ENCODE peak calls at places on chromosomes 1 and 21, in seven cellular contexts. One of them, this sample, is unnamed.

GRCh38 chr1:209268479-209268878 is 315.0 kb upstream of the CAMK1G start:
- DNase-seq in SK-N-SH: no peak
- DNase-seq in K562: no peak
- DNase-seq in HepG2: no peak
- DNase-seq in GM12878: no peak
- DNase-seq in HCT116: no peak
- DNase-seq in H1: no peak
- DNase-seq in this sample: no peak

GRCh38 chr1:170886460-170886859 is 48.9 kb upstream of the MROH9 start:
- DNase-seq in SK-N-SH: no peak
- DNase-seq in K562: no peak
- DNase-seq in HepG2: no peak
- DNase-seq in GM12878: no peak
- DNase-seq in HCT116: no peak
- DNase-seq in H1: no peak
- DNase-seq in this sample: no peak

GRCh38 chr1:85214654-85215053 is 13.8 kb upstream of the SYDE2 start:
- DNase-seq in SK-N-SH: no peak
- DNase-seq in K562: no peak
- DNase-seq in HepG2: no peak
- DNase-seq in GM12878: no peak
- DNase-seq in HCT116: no peak
- DNase-seq in H1: no peak
- DNase-seq in this sample: no peak

GRCh38 chr21:14846619-14847018 is 218.2 kb downstream of the NRIP1 start:
- DNase-seq in SK-N-SH: no peak
- DNase-seq in K562: no peak
- DNase-seq in HepG2: no peak
- DNase-seq in GM12878: no peak
- DNase-seq in HCT116: no peak
- DNase-seq in H1: no peak
- DNase-seq in this sample: no peak

GRCh38 chr1:246709845-246710244 is 14.4 kb upstream of the SCCPDH start:
- DNase-seq in SK-N-SH: no peak
- DNase-seq in K562: no peak
- DNase-seq in HepG2: peak
- DNase-seq in GM12878: no peak
- DNase-seq in HCT116: no peak
- DNase-seq in H1: no peak
- DNase-seq in this sample: no peak

GRCh38 chr1:16226495-16227179 is 10.3 kb downstream of the CPLANE2 start:
- DNase-seq in SK-N-SH: no peak
- DNase-seq in K562: no peak
- DNase-seq in HepG2: no peak
- DNase-seq in GM12878: no peak
- DNase-seq in HCT116: no peak
- DNase-seq in H1: no peak
- DNase-seq in this sample: peak

GRCh38 chr21:26554365-26554764 is 18.7 kb downstream of the CYYR1 start:
- DNase-seq in SK-N-SH: peak
- DNase-seq in K562: no peak
- DNase-seq in HepG2: no peak
- DNase-seq in GM12878: no peak
- DNase-seq in HCT116: no peak
- DNase-seq in H1: no peak
- DNase-seq in this sample: no peak

GRCh38 chr1:199129247-199129646 is 490.4 kb downstream of the PTPRC start:
- DNase-seq in SK-N-SH: no peak
- DNase-seq in K562: no peak
- DNase-seq in HepG2: no peak
- DNase-seq in GM12878: no peak
- DNase-seq in HCT116: no peak
- DNase-seq in H1: no peak
- DNase-seq in this sample: no peak

GRCh38 chr1:221904319-221904718 is 162.4 kb upstream of the DUSP10 start:
- DNase-seq in SK-N-SH: no peak
- DNase-seq in K562: no peak
- DNase-seq in HepG2: no peak
- DNase-seq in GM12878: no peak
- DNase-seq in HCT116: no peak
- DNase-seq in H1: no peak
- DNase-seq in this sample: no peak

GRCh38 chr21:44574457-44575306 is 1.2 kb downstream of the KRTAP10-4 start:
- DNase-seq in SK-N-SH: no peak
- DNase-seq in K562: no peak
- DNase-seq in HepG2: peak
- DNase-seq in GM12878: no peak
- DNase-seq in HCT116: no peak
- DNase-seq in H1: no peak
- DNase-seq in this sample: no peak

GRCh38 chr1:26094677-26095383 is 16.8 kb upstream of the PDIK1L start:
- DNase-seq in SK-N-SH: peak
- DNase-seq in K562: peak
- DNase-seq in HepG2: no peak
- DNase-seq in GM12878: no peak
- DNase-seq in HCT116: no peak
- DNase-seq in H1: peak
- DNase-seq in this sample: no peak

GRCh38 chr21:45570826-45571601 is 28.8 kb upstream of the SLC19A1 start:
- DNase-seq in SK-N-SH: peak
- DNase-seq in K562: no peak
- DNase-seq in HepG2: no peak
- DNase-seq in GM12878: no peak
- DNase-seq in HCT116: no peak
- DNase-seq in H1: no peak
- DNase-seq in this sample: no peak

GRCh38 chr1:22739648-22740385 is 29.2 kb downstream of the EPHB2 start:
- DNase-seq in SK-N-SH: no peak
- DNase-seq in K562: peak
- DNase-seq in HepG2: no peak
- DNase-seq in GM12878: no peak
- DNase-seq in HCT116: no peak
- DNase-seq in H1: no peak
- DNase-seq in this sample: no peak

GRCh38 chr1:56424744-56425493 is 154.4 kb downstream of the PLPP3 start:
- DNase-seq in SK-N-SH: no peak
- DNase-seq in K562: no peak
- DNase-seq in HepG2: peak
- DNase-seq in GM12878: no peak
- DNase-seq in HCT116: peak
- DNase-seq in H1: no peak
- DNase-seq in this sample: peak

GRCh38 chr21:29146726-29147125 is 16.3 kb downstream of the MAP3K7CL start:
- DNase-seq in SK-N-SH: no peak
- DNase-seq in K562: no peak
- DNase-seq in HepG2: no peak
- DNase-seq in GM12878: no peak
- DNase-seq in HCT116: no peak
- DNase-seq in H1: no peak
- DNase-seq in this sample: no peak

GRCh38 chr1:64906447-64906846 is 59.9 kb downstream of the JAK1 start:
- DNase-seq in SK-N-SH: no peak
- DNase-seq in K562: no peak
- DNase-seq in HepG2: peak
- DNase-seq in GM12878: no peak
- DNase-seq in HCT116: no peak
- DNase-seq in H1: no peak
- DNase-seq in this sample: no peak

GRCh38 chr1:92992066-92992465 is 30.8 kb upstream of the DIPK1A start:
- DNase-seq in SK-N-SH: no peak
- DNase-seq in K562: no peak
- DNase-seq in HepG2: no peak
- DNase-seq in GM12878: no peak
- DNase-seq in HCT116: no peak
- DNase-seq in H1: no peak
- DNase-seq in this sample: no peak

GRCh38 chr1:1264868-1265272 is 8.8 kb downstream of the UBE2J2 start:
- DNase-seq in SK-N-SH: peak
- DNase-seq in K562: peak
- DNase-seq in HepG2: no peak
- DNase-seq in GM12878: no peak
- DNase-seq in HCT116: no peak
- DNase-seq in H1: no peak
- DNase-seq in this sample: no peak
- TF ChIP-seq YY1 in SK-N-SH: no peak
- TF ChIP-seq YY1 in K562: no peak
- TF ChIP-seq YY1 in HepG2: no peak
- TF ChIP-seq YY1 in GM12878: no peak
- TF ChIP-seq YY1 in HCT116: no peak
- TF ChIP-seq YY1 in H1: no peak
- TF ChIP-seq YY1 in this sample: no peak

GRCh38 chr1:108531429-108531828 is 28.5 kb upstream of the EEIG2 start:
- DNase-seq in SK-N-SH: no peak
- DNase-seq in K562: no peak
- DNase-seq in HepG2: no peak
- DNase-seq in GM12878: no peak
- DNase-seq in HCT116: no peak
- DNase-seq in H1: no peak
- DNase-seq in this sample: no peak

GRCh38 chr1:108523829-108524228 is 36.1 kb upstream of the EEIG2 start:
- DNase-seq in SK-N-SH: no peak
- DNase-seq in K562: no peak
- DNase-seq in HepG2: no peak
- DNase-seq in GM12878: no peak
- DNase-seq in HCT116: no peak
- DNase-seq in H1: no peak
- DNase-seq in this sample: no peak

GRCh38 chr1:108527135-108527534 is 32.8 kb upstream of the EEIG2 start:
- DNase-seq in SK-N-SH: no peak
- DNase-seq in K562: no peak
- DNase-seq in HepG2: no peak
- DNase-seq in GM12878: no peak
- DNase-seq in HCT116: no peak
- DNase-seq in H1: no peak
- DNase-seq in this sample: no peak

GRCh38 chr1:108524676-108525075 is 35.2 kb upstream of the EEIG2 start:
- DNase-seq in SK-N-SH: no peak
- DNase-seq in K562: no peak
- DNase-seq in HepG2: no peak
- DNase-seq in GM12878: no peak
- DNase-seq in HCT116: no peak
- DNase-seq in H1: no peak
- DNase-seq in this sample: no peak

GRCh38 chr1:108527837-108528236 is 32.1 kb upstream of the EEIG2 start:
- DNase-seq in SK-N-SH: no peak
- DNase-seq in K562: no peak
- DNase-seq in HepG2: no peak
- DNase-seq in GM12878: no peak
- DNase-seq in HCT116: no peak
- DNase-seq in H1: no peak
- DNase-seq in this sample: no peak
- TF ChIP-seq YY1 in SK-N-SH: no peak
- TF ChIP-seq YY1 in K562: no peak
- TF ChIP-seq YY1 in HepG2: no peak
- TF ChIP-seq YY1 in GM12878: no peak
- TF ChIP-seq YY1 in HCT116: no peak
- TF ChIP-seq YY1 in H1: no peak
- TF ChIP-seq YY1 in this sample: no peak

GRCh38 chr1:113783254-113784103 is 24.2 kb upstream of the PHTF1 start:
- DNase-seq in SK-N-SH: no peak
- DNase-seq in K562: no peak
- DNase-seq in HepG2: no peak
- DNase-seq in GM12878: peak
- DNase-seq in HCT116: no peak
- DNase-seq in H1: no peak
- DNase-seq in this sample: no peak
- TF ChIP-seq YY1 in SK-N-SH: no peak
- TF ChIP-seq YY1 in K562: no peak
- TF ChIP-seq YY1 in HepG2: no peak
- TF ChIP-seq YY1 in GM12878: no peak
- TF ChIP-seq YY1 in HCT116: no peak
- TF ChIP-seq YY1 in H1: no peak
- TF ChIP-seq YY1 in this sample: no peak

GRCh38 chr1:21661886-21662285 is 7.3 kb downstream of the RAP1GAP start:
- DNase-seq in SK-N-SH: no peak
- DNase-seq in K562: no peak
- DNase-seq in HepG2: no peak
- DNase-seq in GM12878: no peak
- DNase-seq in HCT116: no peak
- DNase-seq in H1: no peak
- DNase-seq in this sample: no peak

GRCh38 chr1:21659924-21660326 is 9.2 kb downstream of the RAP1GAP start:
- DNase-seq in SK-N-SH: no peak
- DNase-seq in K562: no peak
- DNase-seq in HepG2: no peak
- DNase-seq in GM12878: no peak
- DNase-seq in HCT116: no peak
- DNase-seq in H1: no peak
- DNase-seq in this sample: no peak

GRCh38 chr1:21657456-21658190 is 11.5 kb downstream of the RAP1GAP start:
- DNase-seq in SK-N-SH: no peak
- DNase-seq in K562: peak
- DNase-seq in HepG2: no peak
- DNase-seq in GM12878: no peak
- DNase-seq in HCT116: no peak
- DNase-seq in H1: no peak
- DNase-seq in this sample: no peak

GRCh38 chr1:21662426-21663250 is 6.5 kb downstream of the RAP1GAP start:
- DNase-seq in SK-N-SH: no peak
- DNase-seq in K562: no peak
- DNase-seq in HepG2: no peak
- DNase-seq in GM12878: no peak
- DNase-seq in HCT116: no peak
- DNase-seq in H1: no peak
- DNase-seq in this sample: no peak

GRCh38 chr1:21659099-21659923 is 9.8 kb downstream of the RAP1GAP start:
- DNase-seq in SK-N-SH: peak
- DNase-seq in K562: peak
- DNase-seq in HepG2: peak
- DNase-seq in GM12878: no peak
- DNase-seq in HCT116: peak
- DNase-seq in H1: peak
- DNase-seq in this sample: peak
- TF ChIP-seq YY1 in SK-N-SH: no peak
- TF ChIP-seq YY1 in K562: peak
- TF ChIP-seq YY1 in HepG2: peak
- TF ChIP-seq YY1 in GM12878: peak
- TF ChIP-seq YY1 in HCT116: peak
- TF ChIP-seq YY1 in H1: peak
- TF ChIP-seq YY1 in this sample: no peak

GRCh38 chr1:153548722-153549695 is at the start of gene S100A3:
- DNase-seq in SK-N-SH: no peak
- DNase-seq in K562: no peak
- DNase-seq in HepG2: no peak
- DNase-seq in GM12878: no peak
- DNase-seq in HCT116: no peak
- DNase-seq in H1: no peak
- DNase-seq in this sample: no peak
- TF ChIP-seq YY1 in SK-N-SH: no peak
- TF ChIP-seq YY1 in K562: no peak
- TF ChIP-seq YY1 in HepG2: no peak
- TF ChIP-seq YY1 in GM12878: no peak
- TF ChIP-seq YY1 in HCT116: no peak
- TF ChIP-seq YY1 in H1: no peak
- TF ChIP-seq YY1 in this sample: no peak

GRCh38 chr1:76687324-76688018 is 179.8 kb upstream of the ST6GALNAC5 start:
- DNase-seq in SK-N-SH: no peak
- DNase-seq in K562: no peak
- DNase-seq in HepG2: no peak
- DNase-seq in GM12878: no peak
- DNase-seq in HCT116: no peak
- DNase-seq in H1: no peak
- DNase-seq in this sample: no peak
- TF ChIP-seq YY1 in SK-N-SH: no peak
- TF ChIP-seq YY1 in K562: no peak
- TF ChIP-seq YY1 in HepG2: no peak
- TF ChIP-seq YY1 in GM12878: no peak
- TF ChIP-seq YY1 in HCT116: no peak
- TF ChIP-seq YY1 in H1: no peak
- TF ChIP-seq YY1 in this sample: no peak